ENCODE peak calls at places on chromosome 16, in four cellular contexts. O is ovary, L is GM06990, U is AG04450. X is an unnamed sample.

GRCh38 chr16:24748242-24748641 is 18.8 kb downstream of the TNRC6A start:
- DNase-seq in L (no peak), O (no peak), U (peak; percentile 74), X (peak; percentile 90)

GRCh38 chr16:79629003-79629402 is 28.5 kb upstream of the MAF start:
- DNase-seq in L (no peak), O (no peak), U (no peak), X (no peak)

GRCh38 chr16:23092801-23093117 is 56.5 kb downstream of the USP31 start:
- DNase-seq in O (no peak), L (no peak), U (no peak), X (no peak)

GRCh38 chr16:75043175-75043937 is 44.5 kb downstream of the ZNRF1 start:
- DNase-seq in O (no peak), L (no peak), U (no peak), X (no peak)

GRCh38 chr16:52861614-52862022 is 191.1 kb downstream of the CHD9NB start:
- DNase-seq in L (no peak), U (no peak), O (no peak), X (peak; percentile 27)

GRCh38 chr16:64730261-64730660 is 391.6 kb downstream of the CDH11 start:
- DNase-seq in U (no peak), O (no peak), L (no peak), X (peak; percentile 22)

GRCh38 chr16:10296956-10297340 is 88.9 kb upstream of the ATF7IP2 start:
- DNase-seq in U (no peak), L (no peak), O (no peak), X (no peak)

GRCh38 chr16:76749780-76750375 is 441.1 kb upstream of the MON1B start:
- DNase-seq in O (no peak), L (no peak), U (no peak), X (no peak)

GRCh38 chr16:11570258-11570657 is 16.5 kb downstream of the LITAF start:
- DNase-seq in O (no peak), L (no peak), U (no peak), X (no peak)

GRCh38 chr16:66750279-66751134 is 902 bp downstream of the DYNC1LI2 start:
- DNase-seq in U (no peak), O (no peak), L (no peak), X (no peak)

GRCh38 chr16:4660454-4661007 is 32.8 kb upstream of the NUDT16L1 start:
- DNase-seq in L (peak; percentile 58), O (peak; percentile 66), U (no peak), X (peak; percentile 68)

GRCh38 chr16:50711862-50712567 is 18.6 kb downstream of the NOD2 start:
- DNase-seq in L (no peak), O (no peak), U (no peak), X (no peak)

GRCh38 chr16:27401768-27402568 is at the start of gene IL21R:
- DNase-seq in L (peak; percentile 95), U (no peak), O (no peak), X (no peak)

GRCh38 chr16:67464565-67464964 is 16.4 kb downstream of the ATP6V0D1 start:
- DNase-seq in O (no peak), U (no peak), L (no peak), X (no peak)

GRCh38 chr16:1964046-1964505 is 550 bp downstream of the RPS2 start:
- DNase-seq in U (no peak), O (no peak), L (peak; percentile 67), X (no peak)

GRCh38 chr16:19135896-19136438 is 22.2 kb downstream of the ITPRIPL2 start:
- DNase-seq in O (no peak), U (no peak), L (no peak), X (peak; percentile 88)

GRCh38 chr16:21116148-21116693 is 34.4 kb downstream of the DNAH3 start:
- DNase-seq in L (peak; percentile 15), U (no peak), O (no peak), X (no peak)

GRCh38 chr16:81752225-81752875 is 26.7 kb upstream of the PLCG2 start:
- DNase-seq in U (no peak), L (peak; percentile 84), O (no peak), X (no peak)

GRCh38 chr16:4113358-4114256 is 2.6 kb downstream of the ADCY9 start:
- DNase-seq in O (no peak), U (no peak), L (no peak), X (no peak)

GRCh38 chr16:78444-79145 is 570 bp downstream of the MPG start:
- DNase-seq in U (no peak), L (peak; percentile 48), O (peak; percentile 68), X (peak; percentile 29)

GRCh38 chr16:77273-77806 is 685 bp upstream of the MPG start:
- DNase-seq in U (no peak), L (peak; percentile 73), O (peak; percentile 74), X (peak; percentile 62)

GRCh38 chr16:77807-78443 is at the start of gene MPG:
- DNase-seq in L (peak; percentile 87), U (no peak), O (peak; percentile 94), X (peak; percentile 76)

GRCh38 chr16:75580-76501 is 2.2 kb upstream of the MPG start:
- DNase-seq in U (no peak), L (no peak), O (peak; percentile 91), X (peak; percentile 41)

GRCh38 chr16:76535-77272 is 1.3 kb upstream of the MPG start:
- DNase-seq in L (no peak), U (no peak), O (peak; percentile 86), X (peak; percentile 65)
- H3K4me3 ChIP-seq in L (peak overlapping the region; percentile 92), U (peak overlapping the region; percentile 76), O (peak overlapping the region; percentile 49), X (peak overlapping the region; percentile 67)

GRCh38 chr16:55297910-55298175 is 26.2 kb upstream of the IRX6 start:
- DNase-seq in O (no peak), U (no peak), L (no peak), X (peak; percentile 58)

GRCh38 chr16:55297062-55297909 is 26.7 kb upstream of the IRX6 start:
- DNase-seq in U (no peak), L (no peak), O (no peak), X (peak; percentile 87)

GRCh38 chr16:55301385-55302008 is 22.5 kb upstream of the IRX6 start:
- DNase-seq in L (no peak), U (no peak), O (no peak), X (no peak)

DNA sequence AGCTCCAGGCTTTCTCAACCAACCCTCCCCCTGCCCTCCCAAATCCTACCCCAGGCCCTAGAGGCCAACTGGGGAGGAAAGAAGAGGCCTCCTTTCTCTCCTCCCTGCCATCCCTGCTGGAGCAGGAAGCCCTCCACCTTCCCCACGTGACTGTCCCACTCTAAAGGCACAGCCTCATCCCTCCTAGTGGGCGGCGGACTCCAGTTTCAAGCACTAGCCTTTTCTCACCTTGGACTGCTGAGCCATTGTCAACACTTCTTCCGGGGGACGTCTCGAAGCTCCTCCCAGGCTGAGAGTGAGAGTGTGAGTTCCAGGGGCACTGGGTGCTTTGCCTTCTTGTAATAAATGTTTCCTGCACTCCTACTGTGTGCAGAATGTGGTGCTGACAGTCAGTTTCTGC is 21.4 kb upstream of the IRX6 start:
- DNase-seq in O (no peak), L (no peak), U (no peak), X (no peak)
- TF ChIP-seq CTCF in O (no peak), L (no peak), U (no peak), X (no peak)

DNA sequence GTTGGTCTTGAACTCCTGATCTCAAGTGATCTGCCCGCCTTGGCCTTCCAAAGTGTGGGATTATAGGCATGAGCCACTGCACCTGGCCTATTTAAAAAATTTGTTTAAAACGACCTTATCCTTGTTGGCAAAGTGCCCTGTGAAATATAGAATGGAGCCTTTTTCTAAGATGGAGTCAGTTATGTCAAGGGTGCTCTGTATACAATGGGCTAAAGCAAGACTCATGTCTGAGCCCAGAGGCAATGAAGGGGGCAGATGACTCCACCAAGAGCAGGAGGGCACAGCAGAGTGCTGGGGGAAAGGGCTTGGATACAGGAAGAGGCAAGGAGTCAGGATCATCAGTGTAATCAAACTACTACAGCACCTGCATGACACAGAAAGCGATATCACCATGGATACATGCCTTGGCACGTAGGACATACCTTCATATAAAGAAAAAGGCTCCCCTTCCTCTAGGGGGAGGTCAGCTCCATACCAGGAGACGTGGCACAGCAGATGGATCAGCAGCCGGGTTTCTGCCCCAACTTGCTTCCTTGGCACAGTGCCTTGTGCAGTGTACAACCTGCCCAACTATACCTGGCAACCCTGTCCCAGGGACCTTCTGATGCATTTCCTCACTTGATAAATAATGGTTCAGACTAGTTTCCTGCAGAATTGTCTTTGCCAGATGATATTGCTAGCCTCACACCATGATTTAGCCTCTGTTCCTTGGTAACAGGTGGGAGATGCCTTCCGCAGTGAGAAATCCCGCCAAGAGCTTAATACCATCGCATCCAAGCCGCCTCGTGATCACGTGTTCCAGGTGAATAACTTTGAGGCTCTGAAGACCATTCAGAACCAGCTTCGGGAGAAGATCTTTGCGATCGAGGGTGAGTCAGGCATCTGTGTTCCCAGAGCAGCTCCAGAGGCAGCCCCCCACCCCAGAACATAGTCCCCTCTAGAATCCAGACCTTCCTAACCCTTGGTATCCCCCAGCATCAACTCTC is 15.3 kb downstream of the ITGAM start:
- DNase-seq in L (no peak), U (no peak), O (no peak), X (peak; percentile 95)
- H3K4me3 ChIP-seq in L (no peak overlapping the region), U (no peak overlapping the region), O (no peak overlapping the region), X (no peak overlapping the region)

DNA sequence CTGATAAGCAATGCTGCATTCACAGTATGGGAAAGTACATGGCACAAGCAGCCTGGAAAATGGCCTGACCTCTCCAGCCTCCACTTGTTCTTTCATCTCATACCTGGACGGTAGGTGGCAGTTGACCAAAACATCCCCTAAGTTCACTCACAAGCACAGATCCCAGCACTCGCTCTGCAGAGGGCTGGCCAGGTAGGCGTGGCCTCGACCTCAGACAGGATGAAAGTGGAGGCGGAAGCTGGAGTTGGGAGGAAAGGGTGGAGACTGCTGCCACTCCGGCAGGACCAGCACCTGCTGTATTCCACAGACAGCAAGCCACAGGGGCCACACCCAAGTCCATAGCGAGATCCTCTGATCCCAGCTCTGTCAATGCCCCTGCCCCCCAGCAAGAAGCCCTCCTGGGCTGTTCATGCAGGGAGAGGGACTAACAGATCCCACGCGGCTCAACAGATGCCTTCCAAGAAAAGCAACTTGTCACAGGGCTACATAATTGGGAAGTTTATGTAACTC is 31.3 kb downstream of the ZCCHC14 start:
- DNase-seq in O (peak; percentile 47), L (peak; percentile 28), U (no peak), X (peak; percentile 95)
- TF ChIP-seq CTCF in O (no peak), L (peak; percentile 67), U (no peak), X (peak; percentile 59)

DNA sequence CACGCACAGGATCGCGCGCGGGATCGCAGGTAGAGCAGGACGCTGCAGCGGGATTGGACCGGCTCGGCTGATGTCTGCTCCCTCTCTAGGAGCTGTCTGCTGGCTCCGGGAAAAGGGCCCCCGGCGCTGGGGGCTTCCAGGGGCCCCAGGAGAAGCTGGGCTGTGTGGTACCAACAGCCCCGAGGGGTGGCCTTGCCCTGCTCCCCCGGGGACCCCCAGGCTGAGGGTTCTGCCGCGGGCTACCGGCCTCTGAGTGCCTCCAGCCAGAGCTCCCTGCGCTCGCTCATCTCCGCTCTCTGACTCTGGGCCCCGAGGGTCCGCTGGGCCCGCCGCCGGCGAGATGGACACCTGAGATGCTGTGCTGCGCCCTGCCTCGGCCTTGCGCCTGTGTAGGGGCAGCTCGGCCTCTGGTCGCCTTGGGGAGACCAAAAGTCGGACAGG is 1.4 kb upstream of the PAQR4 start:
- DNase-seq in U (no peak), O (no peak), L (no peak), X (no peak)
- H3K4me3 ChIP-seq in U (no peak overlapping the region), O (no peak overlapping the region), L (no peak overlapping the region), X (no peak overlapping the region)

X was measured in epithelial cell of esophagus.